ENCODE peak calls at places on chromosomes 7 and 10, in seven cellular contexts. O, D, U, H, R, Q and F are unnamed samples.

GRCh38 chr10:20004087-20004523 is 187.9 kb downstream of the PLXDC2 start:
- DNase-seq in H (no peak), O (peak), U (peak), Q (no peak), R (no peak), D (peak), F (no peak)

GRCh38 chr7:930975-931758 is 23.3 kb downstream of the ADAP1 start:
- DNase-seq in H (no peak), U (no peak), O (no peak), D (peak), Q (no peak), R (peak), F (no peak)

GRCh38 chr10:29534590-29534989 is 100.2 kb downstream of the SVIL start:
- DNase-seq in R (no peak), O (no peak), U (no peak), Q (no peak), D (no peak), H (no peak), F (no peak)

GRCh38 chr7:142445019-142445686 is 187.3 kb upstream of the PRSS58 start:
- DNase-seq in Q (peak), R (no peak), D (no peak), H (no peak), O (no peak), U (no peak), F (no peak)

GRCh38 chr10:82982110-82982608 is 1107.2 kb downstream of the NRG3 start:
- DNase-seq in U (no peak), Q (no peak), O (peak), R (no peak), H (no peak), D (no peak), F (no peak)

GRCh38 chr10:44973323-44974081 is 5.1 kb downstream of the DEPP1 start:
- DNase-seq in D (no peak), Q (no peak), H (no peak), R (no peak), U (no peak), O (no peak), F (no peak)

GRCh38 chr10:13351340-13351915 is 3.3 kb upstream of the SEPHS1 start:
- DNase-seq in R (peak), Q (no peak), U (no peak), H (no peak), D (no peak), O (no peak), F (no peak)

GRCh38 chr10:80283536-80284199 is 5.8 kb downstream of the MAT1A start:
- DNase-seq in U (no peak), O (no peak), R (no peak), Q (no peak), D (no peak), H (no peak), F (no peak)

GRCh38 chr7:155584261-155584660 is 37.9 kb upstream of the CNPY1 start:
- DNase-seq in U (no peak), R (no peak), D (no peak), H (no peak), O (no peak), Q (no peak), F (no peak)

GRCh38 chr7:69961396-69961795 is 363.1 kb downstream of the AUTS2 start:
- DNase-seq in O (peak), R (no peak), Q (no peak), D (no peak), U (no peak), H (no peak), F (no peak)

GRCh38 chr7:1559626-1560590 is 3.9 kb upstream of the TMEM184A start:
- DNase-seq in U (no peak), D (no peak), R (peak), O (no peak), H (no peak), Q (no peak), F (no peak)

GRCh38 chr7:7257899-7258692 is 75.8 kb downstream of the C1GALT1 start:
- DNase-seq in R (no peak), U (no peak), Q (no peak), H (no peak), O (no peak), D (no peak), F (no peak)

GRCh38 chr7:106982415-106982814 is 62.1 kb upstream of the PRKAR2B start:
- DNase-seq in O (no peak), H (no peak), R (no peak), D (no peak), Q (no peak), U (no peak), F (no peak)

GRCh38 chr7:33639552-33640197 is 265.7 kb upstream of the BMPER start:
- DNase-seq in H (no peak), U (no peak), O (peak), Q (no peak), R (no peak), D (no peak), F (no peak)

GRCh38 chr10:80187465-80188409 is 17.6 kb downstream of the ANXA11 start:
- DNase-seq in R (peak), Q (no peak), O (no peak), H (peak), U (no peak), D (peak), F (peak)

GRCh38 chr7:129163875-129164544 is 19.5 kb downstream of the TSPAN33 start:
- DNase-seq in Q (no peak), U (no peak), H (peak), R (no peak), D (no peak), O (peak), F (peak)

GRCh38 chr10:47331491-47331890 is 9.2 kb downstream of the GDF2 start:
- DNase-seq in U (no peak), H (no peak), R (no peak), O (no peak), D (no peak), Q (no peak), F (no peak)

GRCh38 chr10:81978238-81978637 is 103.2 kb downstream of the NRG3 start:
- DNase-seq in U (no peak), O (peak), D (no peak), Q (peak), R (no peak), H (peak), F (no peak)

GRCh38 chr7:47582748-47583740 is 1.1 kb upstream of the TNS3 start:
- DNase-seq in O (peak), U (peak), Q (no peak), D (peak), H (no peak), R (no peak), F (no peak)